ENCODE peak calls at places on chromosomes 7 and 10, in four cellular contexts. G is GM12891, H is GM12878, V is K562. Q is an unnamed sample.

GRCh38 chr7:25857376-25858067 is 294.5 kb upstream of the NFE2L3 start:
- DNase-seq in G (no peak), H (no peak), V (peak), Q (peak)

GRCh38 chr7:124338861-124339260 is 306.0 kb upstream of the TMEM229A start:
- DNase-seq in G (no peak), H (no peak), V (no peak), Q (no peak)

GRCh38 chr7:325051-325798 is 35.3 kb downstream of the FOXL3 start:
- DNase-seq in G (no peak), H (no peak), V (no peak), Q (no peak)

GRCh38 chr10:43905502-43906236 is 257.0 kb upstream of the ZNF32 start:
- DNase-seq in G (no peak), H (no peak), V (no peak), Q (no peak)

GRCh38 chr10:88557659-88558058 is 25.5 kb downstream of the RNLS start:
- DNase-seq in G (no peak), H (no peak), V (no peak), Q (no peak)

GRCh38 chr10:89706011-89706410 is 4.6 kb downstream of the KIF20B start:
- DNase-seq in G (no peak), H (no peak), V (no peak), Q (no peak)

GRCh38 chr10:15842493-15843169 is 17.7 kb downstream of the MINDY3 start:
- DNase-seq in G (no peak), H (no peak), V (no peak), Q (no peak)

GRCh38 chr7:64183126-64183742 is 23.8 kb upstream of the ZNF735 start:
- DNase-seq in G (no peak), H (no peak), V (peak), Q (no peak)

GRCh38 chr10:97017474-97017903 is 168.3 kb downstream of the SLIT1 start:
- DNase-seq in G (no peak), H (no peak), V (no peak), Q (no peak)

GRCh38 chr10:102554531-102554930 is 50.8 kb downstream of the SUFU start:
- DNase-seq in G (no peak), H (no peak), V (no peak), Q (no peak)

GRCh38 chr10:100766693-100767427 is 21.5 kb downstream of the PAX2 start:
- DNase-seq in G (no peak), H (no peak), V (no peak), Q (no peak)

GRCh38 chr10:103278862-103279298 is 1.9 kb downstream of the INA start:
- DNase-seq in G (peak), H (no peak), V (peak), Q (peak)

GRCh38 chr10:72089618-72090017 is 1.3 kb upstream of the SPOCK2 start:
- DNase-seq in G (no peak), H (no peak), V (no peak), Q (no peak)

GRCh38 chr10:28532223-28532508 is 752 bp upstream of the WAC start:
- DNase-seq in G (peak), H (no peak), V (no peak), Q (no peak)

GRCh38 chr10:45197816-45198595 is 117.4 kb downstream of the OR13A1 start:
- DNase-seq in G (no peak), H (no peak), V (no peak), Q (no peak)

GRCh38 chr7:75889826-75890225 is 11.0 kb downstream of the RHBDD2 start:
- DNase-seq in G (no peak), H (no peak), V (no peak), Q (no peak)

GRCh38 chr10:64733980-64734379 is 1212.8 kb downstream of the REEP3 start:
- DNase-seq in G (no peak), H (no peak), V (peak), Q (peak)
- TF ChIP-seq SPI1 in G (no peak), H (no peak), V (no peak), Q (no peak)

GRCh38 chr10:56505555-56505954 is 144.5 kb upstream of the ZWINT start:
- DNase-seq in G (no peak), H (no peak), V (no peak), Q (no peak)

GRCh38 chr10:56507033-56507432 is 146.0 kb upstream of the ZWINT start:
- DNase-seq in G (no peak), H (no peak), V (no peak), Q (no peak)

GRCh38 chr10:56508562-56508961 is 147.5 kb upstream of the ZWINT start:
- DNase-seq in G (no peak), H (no peak), V (no peak), Q (no peak)
- TF ChIP-seq SPI1 in G (no peak), H (no peak), V (no peak), Q (no peak)

DNA sequence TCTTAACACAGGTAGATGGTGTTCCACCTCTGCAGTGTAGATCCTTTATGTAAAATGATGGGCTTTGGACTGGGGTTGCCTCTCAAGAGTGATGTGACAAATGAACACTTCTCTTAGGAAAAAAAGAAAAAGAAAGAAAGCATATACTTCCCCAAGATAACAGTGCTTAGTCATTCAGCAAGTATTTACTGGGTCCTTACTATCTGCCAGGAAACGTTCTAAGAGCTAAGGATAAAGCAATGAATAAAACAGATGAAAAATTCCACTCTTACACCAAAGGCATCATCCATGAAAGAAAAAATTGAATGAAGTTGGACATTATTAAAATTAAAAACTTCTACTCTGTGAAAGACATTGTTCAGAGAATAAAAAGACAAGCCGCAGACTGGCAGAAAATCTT is 177.3 kb downstream of the C7orf25 start:
- DNase-seq in G (no peak), H (no peak), V (no peak), Q (no peak)
- TF ChIP-seq SPI1 in G (no peak), H (no peak), V (no peak), Q (no peak)

DNA sequence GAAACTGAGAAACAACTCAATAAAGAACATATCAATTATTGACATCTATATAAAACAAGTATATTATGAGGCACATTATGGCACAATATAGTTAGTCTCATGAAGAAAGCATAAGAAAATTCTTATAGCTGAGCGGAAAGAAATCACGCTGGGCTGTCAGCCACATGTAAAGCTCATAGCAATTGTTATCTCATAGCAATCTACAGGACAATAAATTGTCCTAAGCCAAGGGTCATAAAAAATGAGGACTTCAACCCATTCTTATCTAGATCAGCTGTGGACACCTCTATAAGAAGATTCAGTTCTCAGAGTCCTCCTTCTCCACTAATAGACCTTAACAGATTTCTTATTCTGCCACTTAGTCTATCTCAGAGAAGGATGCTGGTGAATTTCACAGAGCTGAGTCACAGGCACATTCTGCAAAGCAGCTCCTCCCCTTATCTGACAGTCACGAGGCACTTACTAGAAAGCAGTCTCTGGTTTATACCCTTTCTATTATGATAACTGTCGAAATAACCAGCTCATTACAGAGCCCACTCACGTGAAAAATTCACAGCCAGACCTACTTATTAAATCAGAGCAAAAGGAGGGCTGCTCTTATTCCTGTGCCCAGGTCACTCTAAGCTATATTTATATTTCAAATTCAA is 185.3 kb upstream of the PCLO start:
- DNase-seq in G (no peak), H (no peak), V (no peak), Q (no peak)
- TF ChIP-seq SPI1 in G (no peak), H (no peak), V (no peak), Q (no peak)

DNA sequence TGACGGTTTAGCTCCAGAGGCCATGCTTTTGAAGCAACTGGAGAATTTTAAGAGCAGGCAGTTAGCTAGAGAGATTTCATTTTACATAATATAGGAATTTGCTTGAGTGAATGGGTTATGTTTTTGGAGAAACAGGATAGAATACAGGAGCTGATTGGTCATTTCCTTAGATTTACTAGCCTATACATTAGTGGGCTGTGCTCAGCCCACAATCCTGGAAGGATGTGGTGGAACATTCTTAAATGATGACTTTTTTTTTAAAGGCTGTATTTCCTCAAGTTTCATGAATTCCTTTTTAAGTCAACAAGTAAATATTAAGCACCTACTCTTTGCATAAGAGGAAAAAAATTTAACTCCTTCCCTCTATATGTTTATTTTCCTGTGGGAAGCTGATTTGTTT is 314.4 kb upstream of the BMPER start:
- DNase-seq in G (no peak), H (no peak), V (no peak), Q (no peak)
- TF ChIP-seq SPI1 in G (no peak), H (no peak), V (no peak), Q (no peak)